ENCODE peak calls at places on chromosomes 2 and 18, in four cellular contexts. One of them, this sample, is unnamed.

GRCh38 chr2:232761301-232761907 is 15.0 kb downstream of the KCNJ13 start:
- DNase-seq in mammary epithelial cell: peak
- DNase-seq in A549: peak
- DNase-seq in AG04450: no peak
- DNase-seq in this sample: no peak

GRCh38 chr2:180507028-180507427 is 473.4 kb upstream of the UBE2E3 start:
- DNase-seq in A549: no peak
- DNase-seq in mammary epithelial cell: peak
- DNase-seq in AG04450: no peak
- DNase-seq in this sample: no peak

GRCh38 chr2:72990695-72991438 is 73.5 kb downstream of the EMX1 start:
- DNase-seq in AG04450: no peak
- DNase-seq in mammary epithelial cell: no peak
- DNase-seq in A549: no peak
- DNase-seq in this sample: no peak

GRCh38 chr2:231168460-231169139 is 29.8 kb upstream of the ARMC9 start:
- DNase-seq in mammary epithelial cell: no peak
- DNase-seq in A549: no peak
- DNase-seq in AG04450: no peak
- DNase-seq in this sample: no peak

GRCh38 chr18:62767321-62767720 is 52.0 kb downstream of the PHLPP1 start:
- DNase-seq in A549: no peak
- DNase-seq in AG04450: no peak
- DNase-seq in mammary epithelial cell: peak
- DNase-seq in this sample: no peak

GRCh38 chr18:43620936-43621335 is 343.6 kb upstream of the SYT4 start:
- DNase-seq in AG04450: no peak
- DNase-seq in A549: peak
- DNase-seq in mammary epithelial cell: peak
- DNase-seq in this sample: no peak

GRCh38 chr18:69874058-69874457 is 73.6 kb downstream of the CD226 start:
- DNase-seq in A549: no peak
- DNase-seq in mammary epithelial cell: no peak
- DNase-seq in AG04450: no peak
- DNase-seq in this sample: no peak

GRCh38 chr2:169073972-169074751 is 4.8 kb downstream of the DHRS9 start:
- DNase-seq in A549: no peak
- DNase-seq in AG04450: no peak
- DNase-seq in mammary epithelial cell: peak
- DNase-seq in this sample: no peak

GRCh38 chr2:48423376-48423775 is 106.6 kb upstream of the STON1 start:
- DNase-seq in mammary epithelial cell: peak
- DNase-seq in A549: peak
- DNase-seq in AG04450: peak
- DNase-seq in this sample: peak

GRCh38 chr18:48931680-48932461 is 18.9 kb downstream of the SMAD7 start:
- DNase-seq in A549: no peak
- DNase-seq in mammary epithelial cell: no peak
- DNase-seq in AG04450: no peak
- DNase-seq in this sample: no peak

GRCh38 chr2:170740660-170741059 is 25.5 kb downstream of the SP5 start:
- DNase-seq in AG04450: no peak
- DNase-seq in A549: no peak
- DNase-seq in mammary epithelial cell: no peak
- DNase-seq in this sample: no peak

GRCh38 chr2:64166637-64167420 is 22.6 kb upstream of the PELI1 start:
- DNase-seq in mammary epithelial cell: peak
- DNase-seq in AG04450: no peak
- DNase-seq in A549: no peak
- DNase-seq in this sample: no peak

GRCh38 chr2:155151472-155151871 is 453.0 kb downstream of the KCNJ3 start:
- DNase-seq in mammary epithelial cell: no peak
- DNase-seq in A549: no peak
- DNase-seq in AG04450: no peak
- DNase-seq in this sample: no peak

GRCh38 chr18:75268206-75268605 is 57.6 kb downstream of the TSHZ1 start:
- DNase-seq in mammary epithelial cell: no peak
- DNase-seq in AG04450: no peak
- DNase-seq in A549: no peak
- DNase-seq in this sample: no peak

GRCh38 chr2:205270689-205271088 is 411.6 kb upstream of the NRP2 start:
- DNase-seq in mammary epithelial cell: peak
- DNase-seq in AG04450: no peak
- DNase-seq in A549: no peak
- DNase-seq in this sample: no peak

GRCh38 chr2:172822585-172822984 is 86.9 kb downstream of the RAPGEF4 start:
- DNase-seq in A549: no peak
- DNase-seq in mammary epithelial cell: no peak
- DNase-seq in AG04450: no peak
- DNase-seq in this sample: no peak

GRCh38 chr2:136067465-136067864 is 50.5 kb downstream of the CXCR4 start:
- DNase-seq in mammary epithelial cell: no peak
- DNase-seq in AG04450: no peak
- DNase-seq in A549: no peak
- DNase-seq in this sample: no peak

GRCh38 chr2:207502199-207502598 is 27.6 kb upstream of the CREB1 start:
- DNase-seq in AG04450: no peak
- DNase-seq in A549: no peak
- DNase-seq in mammary epithelial cell: no peak
- DNase-seq in this sample: no peak

GRCh38 chr2:62558743-62559142 is 52.7 kb upstream of the TMEM17 start:
- DNase-seq in AG04450: no peak
- DNase-seq in mammary epithelial cell: no peak
- DNase-seq in A549: no peak
- DNase-seq in this sample: no peak

GRCh38 chr18:25446972-25447371 is 95.0 kb upstream of the ZNF521 start:
- DNase-seq in AG04450: no peak
- DNase-seq in A549: no peak
- DNase-seq in mammary epithelial cell: no peak
- DNase-seq in this sample: no peak
- TF ChIP-seq CTCF in AG04450: peak
- TF ChIP-seq CTCF in A549: no peak
- TF ChIP-seq CTCF in mammary epithelial cell: no peak
- TF ChIP-seq CTCF in this sample: no peak

GRCh38 chr2:186641807-186642321 is 52.0 kb upstream of the FAM171B start:
- DNase-seq in AG04450: peak
- DNase-seq in A549: peak
- DNase-seq in mammary epithelial cell: peak
- DNase-seq in this sample: peak
- TF ChIP-seq CTCF in AG04450: peak
- TF ChIP-seq CTCF in A549: peak
- TF ChIP-seq CTCF in mammary epithelial cell: peak
- TF ChIP-seq CTCF in this sample: peak

GRCh38 chr2:223669453-223670225 is 67.5 kb upstream of the SCG2 start:
- DNase-seq in A549: no peak
- DNase-seq in mammary epithelial cell: peak
- DNase-seq in AG04450: no peak
- DNase-seq in this sample: peak

GRCh38 chr2:223674998-223675609 is 72.9 kb upstream of the SCG2 start:
- DNase-seq in mammary epithelial cell: peak
- DNase-seq in AG04450: no peak
- DNase-seq in A549: peak
- DNase-seq in this sample: no peak
- TF ChIP-seq CTCF in mammary epithelial cell: peak
- TF ChIP-seq CTCF in AG04450: peak
- TF ChIP-seq CTCF in A549: peak
- TF ChIP-seq CTCF in this sample: peak

GRCh38 chr2:2914252-2914651 is 463.4 kb downstream of the EIPR1 start:
- DNase-seq in AG04450: no peak
- DNase-seq in mammary epithelial cell: no peak
- DNase-seq in A549: no peak
- DNase-seq in this sample: no peak

GRCh38 chr2:2913601-2914120 is 464.0 kb downstream of the EIPR1 start:
- DNase-seq in mammary epithelial cell: no peak
- DNase-seq in A549: no peak
- DNase-seq in AG04450: no peak
- DNase-seq in this sample: no peak

GRCh38 chr2:2909086-2910035 is 468.3 kb downstream of the EIPR1 start:
- DNase-seq in AG04450: no peak
- DNase-seq in mammary epithelial cell: no peak
- DNase-seq in A549: no peak
- DNase-seq in this sample: no peak

GRCh38 chr2:2910259-2910658 is 467.4 kb downstream of the EIPR1 start:
- DNase-seq in mammary epithelial cell: no peak
- DNase-seq in A549: no peak
- DNase-seq in AG04450: no peak
- DNase-seq in this sample: no peak

GRCh38 chr2:2912731-2913130 is 464.9 kb downstream of the EIPR1 start:
- DNase-seq in A549: no peak
- DNase-seq in AG04450: no peak
- DNase-seq in mammary epithelial cell: no peak
- DNase-seq in this sample: no peak
- TF ChIP-seq CTCF in A549: no peak
- TF ChIP-seq CTCF in AG04450: no peak
- TF ChIP-seq CTCF in mammary epithelial cell: no peak
- TF ChIP-seq CTCF in this sample: no peak